ENCODE peak calls at places on chromosomes 5 and 9, in seven cellular contexts. One of them, this sample, is unnamed.

GRCh38 chr9:8349369-8349768 is 549.8 kb upstream of the DMAC1 start:
- DNase-seq in RWPE1: no peak
- DNase-seq in tibial artery: no peak
- DNase-seq in heart right ventricle: no peak
- DNase-seq in Peyer's patch: no peak
- DNase-seq in transverse colon: no peak
- DNase-seq in mammary epithelial cell: no peak
- DNase-seq in this sample: no peak

GRCh38 chr9:123361731-123362560 is 5.9 kb downstream of the CRB2 start:
- DNase-seq in RWPE1: no peak
- DNase-seq in tibial artery: no peak
- DNase-seq in heart right ventricle: no peak
- DNase-seq in Peyer's patch: no peak
- DNase-seq in transverse colon: no peak
- DNase-seq in mammary epithelial cell: no peak
- DNase-seq in this sample: no peak

GRCh38 chr5:38448553-38449350 is 107.7 kb downstream of the LIFR start:
- DNase-seq in RWPE1: no peak
- DNase-seq in tibial artery: no peak
- DNase-seq in heart right ventricle: no peak
- DNase-seq in Peyer's patch: no peak
- DNase-seq in transverse colon: no peak
- DNase-seq in mammary epithelial cell: no peak
- DNase-seq in this sample: no peak

GRCh38 chr5:126692971-126693370 is 84.0 kb upstream of the LMNB1 start:
- DNase-seq in RWPE1: no peak
- DNase-seq in tibial artery: no peak
- DNase-seq in heart right ventricle: no peak
- DNase-seq in Peyer's patch: no peak
- DNase-seq in transverse colon: no peak
- DNase-seq in mammary epithelial cell: no peak
- DNase-seq in this sample: no peak

GRCh38 chr9:126384926-126385325 is 58.3 kb downstream of the MVB12B start:
- DNase-seq in RWPE1: no peak
- DNase-seq in tibial artery: no peak
- DNase-seq in heart right ventricle: no peak
- DNase-seq in Peyer's patch: no peak
- DNase-seq in transverse colon: no peak
- DNase-seq in mammary epithelial cell: no peak
- DNase-seq in this sample: no peak

GRCh38 chr5:181204561-181205401 is at the start of gene TRIM7:
- DNase-seq in RWPE1: peak; percentile 69
- DNase-seq in tibial artery: peak; percentile 86
- DNase-seq in heart right ventricle: peak; percentile 75
- DNase-seq in Peyer's patch: peak; percentile 69
- DNase-seq in transverse colon: peak; percentile 65
- DNase-seq in mammary epithelial cell: peak; percentile 74
- DNase-seq in this sample: peak; percentile 76

GRCh38 chr5:2727620-2728019 is 23.9 kb downstream of the IRX2 start:
- DNase-seq in RWPE1: no peak
- DNase-seq in tibial artery: no peak
- DNase-seq in heart right ventricle: no peak
- DNase-seq in Peyer's patch: no peak
- DNase-seq in transverse colon: no peak
- DNase-seq in mammary epithelial cell: no peak
- DNase-seq in this sample: no peak

GRCh38 chr9:95102001-95102433 is 215.5 kb downstream of the FANCC start:
- DNase-seq in RWPE1: peak; percentile 96
- DNase-seq in tibial artery: no peak
- DNase-seq in heart right ventricle: no peak
- DNase-seq in Peyer's patch: peak; percentile 10
- DNase-seq in transverse colon: no peak
- DNase-seq in mammary epithelial cell: peak; percentile 99
- DNase-seq in this sample: peak; percentile 55

GRCh38 chr5:159571501-159572244 is 241.4 kb upstream of the IL12B start:
- DNase-seq in RWPE1: peak; percentile 25
- DNase-seq in tibial artery: no peak
- DNase-seq in heart right ventricle: no peak
- DNase-seq in Peyer's patch: no peak
- DNase-seq in transverse colon: no peak
- DNase-seq in mammary epithelial cell: peak; percentile 14
- DNase-seq in this sample: no peak

GRCh38 chr9:87606921-87607521 is 109.4 kb downstream of the DAPK1 start:
- DNase-seq in RWPE1: peak; percentile 73
- DNase-seq in tibial artery: no peak
- DNase-seq in heart right ventricle: no peak
- DNase-seq in Peyer's patch: no peak
- DNase-seq in transverse colon: no peak
- DNase-seq in mammary epithelial cell: peak; percentile 34
- DNase-seq in this sample: peak; percentile 27

GRCh38 chr9:14193338-14193980 is 120.5 kb downstream of the NFIB start:
- DNase-seq in RWPE1: no peak
- DNase-seq in tibial artery: no peak
- DNase-seq in heart right ventricle: no peak
- DNase-seq in Peyer's patch: no peak
- DNase-seq in transverse colon: no peak
- DNase-seq in mammary epithelial cell: no peak
- DNase-seq in this sample: no peak

GRCh38 chr5:66849803-66850202 is 253.6 kb downstream of the MAST4 start:
- DNase-seq in RWPE1: peak; percentile 89
- DNase-seq in tibial artery: no peak
- DNase-seq in heart right ventricle: no peak
- DNase-seq in Peyer's patch: no peak
- DNase-seq in transverse colon: no peak
- DNase-seq in mammary epithelial cell: peak; percentile 84
- DNase-seq in this sample: no peak

GRCh38 chr5:71701409-71701808 is 17.7 kb upstream of the CARTPT start:
- DNase-seq in RWPE1: no peak
- DNase-seq in tibial artery: no peak
- DNase-seq in heart right ventricle: no peak
- DNase-seq in Peyer's patch: no peak
- DNase-seq in transverse colon: no peak
- DNase-seq in mammary epithelial cell: no peak
- DNase-seq in this sample: no peak

GRCh38 chr9:93673844-93674334 is 97.5 kb downstream of the PHF2 start:
- DNase-seq in RWPE1: no peak
- DNase-seq in tibial artery: peak; percentile 60
- DNase-seq in heart right ventricle: no peak
- DNase-seq in Peyer's patch: peak; percentile 30
- DNase-seq in transverse colon: peak; percentile 3
- DNase-seq in mammary epithelial cell: no peak
- DNase-seq in this sample: no peak

GRCh38 chr5:26847041-26847736 is 191.2 kb downstream of the CDH9 start:
- DNase-seq in RWPE1: no peak
- DNase-seq in tibial artery: no peak
- DNase-seq in heart right ventricle: no peak
- DNase-seq in Peyer's patch: no peak
- DNase-seq in transverse colon: no peak
- DNase-seq in mammary epithelial cell: peak; percentile 1
- DNase-seq in this sample: no peak

DNA sequence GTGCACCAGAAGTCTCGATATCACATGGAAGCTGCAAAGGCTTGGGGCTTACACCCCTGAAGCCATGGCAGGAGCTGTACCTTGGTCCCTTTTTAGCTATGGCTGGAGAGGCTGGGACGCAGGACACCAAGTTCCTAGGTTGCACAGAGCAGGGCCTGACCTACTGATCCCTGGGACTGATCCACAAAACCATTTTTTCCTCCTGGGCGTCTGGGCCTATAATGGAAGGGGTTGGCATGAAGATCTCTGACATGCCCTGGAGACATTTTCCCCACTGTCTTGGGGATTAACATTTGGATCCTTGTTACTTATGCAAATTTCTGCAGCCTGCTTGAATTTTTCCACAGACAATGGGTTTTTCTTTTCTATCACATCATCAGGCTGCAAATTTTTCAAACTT is 286.7 kb upstream of the PTPRD start:
- DNase-seq in RWPE1: no peak
- DNase-seq in tibial artery: no peak
- DNase-seq in heart right ventricle: no peak
- DNase-seq in Peyer's patch: no peak
- DNase-seq in transverse colon: no peak
- DNase-seq in mammary epithelial cell: no peak
- DNase-seq in this sample: no peak
- H3K27ac ChIP-seq in RWPE1: no peak overlapping the region
- H3K27ac ChIP-seq in tibial artery: no peak overlapping the region
- H3K27ac ChIP-seq in heart right ventricle: no peak overlapping the region
- H3K27ac ChIP-seq in Peyer's patch: no peak overlapping the region
- H3K27ac ChIP-seq in transverse colon: no peak overlapping the region
- H3K27ac ChIP-seq in mammary epithelial cell: no peak overlapping the region
- H3K27ac ChIP-seq in this sample: no peak overlapping the region

GRCh38 chr9:34070601-34071340 is 22.1 kb upstream of the UBAP2 start:
- DNase-seq in RWPE1: no peak
- DNase-seq in tibial artery: no peak
- DNase-seq in heart right ventricle: no peak
- DNase-seq in Peyer's patch: no peak
- DNase-seq in transverse colon: no peak
- DNase-seq in mammary epithelial cell: no peak
- DNase-seq in this sample: no peak
- H3K27ac ChIP-seq in RWPE1: no peak overlapping the region
- H3K27ac ChIP-seq in tibial artery: no peak overlapping the region
- H3K27ac ChIP-seq in heart right ventricle: no peak overlapping the region
- H3K27ac ChIP-seq in Peyer's patch: no peak overlapping the region
- H3K27ac ChIP-seq in transverse colon: no peak overlapping the region
- H3K27ac ChIP-seq in mammary epithelial cell: no peak overlapping the region
- H3K27ac ChIP-seq in this sample: no peak overlapping the region

GRCh38 chr9:83457005-83457404 is 81.2 kb downstream of the FRMD3 start:
- DNase-seq in RWPE1: no peak
- DNase-seq in tibial artery: no peak
- DNase-seq in heart right ventricle: no peak
- DNase-seq in Peyer's patch: no peak
- DNase-seq in transverse colon: no peak
- DNase-seq in mammary epithelial cell: no peak
- DNase-seq in this sample: no peak
- H3K27ac ChIP-seq in RWPE1: no peak overlapping the region
- H3K27ac ChIP-seq in tibial artery: no peak overlapping the region
- H3K27ac ChIP-seq in heart right ventricle: no peak overlapping the region
- H3K27ac ChIP-seq in Peyer's patch: no peak overlapping the region
- H3K27ac ChIP-seq in transverse colon: peak overlapping the region; percentile 37
- H3K27ac ChIP-seq in mammary epithelial cell: no peak overlapping the region
- H3K27ac ChIP-seq in this sample: no peak overlapping the region

GRCh38 chr9:111915425-111915758 is 18.8 kb downstream of the UGCG start:
- DNase-seq in RWPE1: no peak
- DNase-seq in tibial artery: no peak
- DNase-seq in heart right ventricle: no peak
- DNase-seq in Peyer's patch: no peak
- DNase-seq in transverse colon: no peak
- DNase-seq in mammary epithelial cell: no peak
- DNase-seq in this sample: no peak

GRCh38 chr9:111909444-111909843 is 12.8 kb downstream of the UGCG start:
- DNase-seq in RWPE1: no peak
- DNase-seq in tibial artery: no peak
- DNase-seq in heart right ventricle: no peak
- DNase-seq in Peyer's patch: no peak
- DNase-seq in transverse colon: no peak
- DNase-seq in mammary epithelial cell: no peak
- DNase-seq in this sample: no peak

GRCh38 chr9:111914749-111915424 is 18.3 kb downstream of the UGCG start:
- DNase-seq in RWPE1: no peak
- DNase-seq in tibial artery: no peak
- DNase-seq in heart right ventricle: no peak
- DNase-seq in Peyer's patch: no peak
- DNase-seq in transverse colon: no peak
- DNase-seq in mammary epithelial cell: no peak
- DNase-seq in this sample: no peak

GRCh38 chr9:111913159-111913558 is 16.5 kb downstream of the UGCG start:
- DNase-seq in RWPE1: no peak
- DNase-seq in tibial artery: no peak
- DNase-seq in heart right ventricle: no peak
- DNase-seq in Peyer's patch: no peak
- DNase-seq in transverse colon: no peak
- DNase-seq in mammary epithelial cell: no peak
- DNase-seq in this sample: no peak

DNA sequence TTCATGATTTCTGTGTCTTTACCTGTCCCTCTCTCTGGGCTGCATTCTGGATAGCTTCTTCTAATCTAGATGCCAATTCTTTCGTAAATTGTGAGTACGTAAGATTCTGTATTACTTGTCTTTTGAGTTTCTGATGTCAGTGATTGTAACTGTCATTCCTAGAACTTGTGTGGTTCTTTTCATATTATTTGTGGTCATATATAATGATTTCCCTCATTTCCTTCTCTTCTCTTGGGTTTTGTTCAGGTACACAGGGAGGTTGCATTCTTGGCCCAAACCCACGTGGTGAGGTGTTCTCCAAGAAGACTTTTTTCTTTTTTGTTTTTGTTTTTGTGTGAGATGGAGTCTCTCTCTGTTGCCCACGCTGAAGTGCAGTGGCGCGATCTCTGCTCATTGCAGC is 13.8 kb downstream of the UGCG start:
- DNase-seq in RWPE1: no peak
- DNase-seq in tibial artery: no peak
- DNase-seq in heart right ventricle: no peak
- DNase-seq in Peyer's patch: no peak
- DNase-seq in transverse colon: no peak
- DNase-seq in mammary epithelial cell: no peak
- DNase-seq in this sample: no peak
- H3K27ac ChIP-seq in RWPE1: no peak overlapping the region
- H3K27ac ChIP-seq in tibial artery: no peak overlapping the region
- H3K27ac ChIP-seq in heart right ventricle: no peak overlapping the region
- H3K27ac ChIP-seq in Peyer's patch: no peak overlapping the region
- H3K27ac ChIP-seq in transverse colon: no peak overlapping the region
- H3K27ac ChIP-seq in mammary epithelial cell: no peak overlapping the region
- H3K27ac ChIP-seq in this sample: no peak overlapping the region